ENCODE peak calls at places on chromosomes 11 and 22, in four cellular contexts. K is activated CD4-positive, alpha-beta T cell treated with anti-CD3 and anti-CD28 coated beads, Interleukin-2, amount 50 U/mL, for 4 hours; E is CD4-positive, alpha-beta memory T cell; Z is colonic mucosa. U is an unnamed sample.

GRCh38 chr11:1481861-1482441 is 4.6 kb downstream of the MOB2 start:
- DNase-seq in K (no peak), Z (no peak), E (no peak), U (peak)

GRCh38 chr11:46760429-46761128 is 41.6 kb downstream of the F2 start:
- DNase-seq in K (no peak), Z (no peak), E (no peak), U (no peak)

GRCh38 chr11:69083531-69084247 is 35.0 kb downstream of the TPCN2 start:
- DNase-seq in E (no peak), Z (no peak), K (no peak), U (no peak)

GRCh38 chr11:72871089-72871488 is 56.9 kb downstream of the ATG16L2 start:
- DNase-seq in Z (no peak), E (no peak), K (no peak), U (no peak)

GRCh38 chr22:29334696-29335344 is 19.3 kb upstream of the RASL10A start:
- DNase-seq in Z (no peak), E (no peak), K (no peak), U (no peak)

GRCh38 chr22:29700949-29701927 is 18.6 kb upstream of the CABP7 start:
- DNase-seq in Z (peak), E (peak), K (peak), U (peak)

GRCh38 chr22:19942886-19943664 is 1.5 kb upstream of the TXNRD2 start:
- DNase-seq in Z (no peak), K (no peak), E (no peak), U (no peak)

GRCh38 chr11:31972623-31973022 is 118.3 kb upstream of the RCN1 start:
- DNase-seq in Z (no peak), K (no peak), E (no peak), U (no peak)

GRCh38 chr11:130819561-130819960 is 96.7 kb downstream of the SNX19 start:
- DNase-seq in K (no peak), Z (no peak), E (no peak), U (no peak)

GRCh38 chr11:101128571-101129202 is 926 bp downstream of the PGR start:
- DNase-seq in E (no peak), Z (no peak), K (no peak), U (no peak)

GRCh38 chr11:69943506-69943905 is 124.3 kb upstream of the FGF3 start:
- DNase-seq in E (no peak), Z (no peak), K (no peak), U (peak)

GRCh38 chr22:49915610-49916009 is 2.6 kb downstream of the ALG12 start:
- DNase-seq in E (no peak), Z (no peak), K (no peak), U (no peak)

GRCh38 chr11:100434821-100435641 is 252.1 kb upstream of the ARHGAP42 start:
- DNase-seq in Z (no peak), E (no peak), K (no peak), U (no peak)

GRCh38 chr11:77284476-77285468 is 16.7 kb downstream of the GDPD4 start:
- DNase-seq in K (no peak), E (no peak), Z (no peak), U (no peak)

GRCh38 chr11:34343153-34343552 is 14.7 kb downstream of the ABTB2 start:
- DNase-seq in E (no peak), K (no peak), Z (no peak), U (no peak)

GRCh38 chr11:64649304-64649703 is 58.3 kb downstream of the SLC22A12 start:
- DNase-seq in E (no peak), K (no peak), Z (no peak), U (peak)

GRCh38 chr11:748007-748359 is 719 bp downstream of the TALDO1 start:
- DNase-seq in Z (peak), E (no peak), K (no peak), U (no peak)

GRCh38 chr11:122214567-122214966 is 98.6 kb upstream of the BLID start:
- DNase-seq in E (no peak), K (no peak), Z (no peak), U (no peak)

GRCh38 chr11:4926607-4927006 is 2.5 kb upstream of the OR51G1 start:
- DNase-seq in Z (no peak), E (no peak), K (no peak), U (no peak)

GRCh38 chr22:42701694-42702093 is 19.0 kb downstream of the A4GALT start:
- DNase-seq in E (no peak), Z (no peak), K (no peak), U (no peak)

GRCh38 chr11:86658534-86658933 is 13.9 kb downstream of the ME3 start:
- DNase-seq in E (no peak), K (no peak), Z (no peak), U (no peak)

GRCh38 chr11:92886243-92886905 is 83.1 kb upstream of the MTNR1B start:
- DNase-seq in E (no peak), K (no peak), Z (peak), U (peak)

GRCh38 chr11:9953994-9954626 is 290.2 kb downstream of the SWAP70 start:
- DNase-seq in E (no peak), Z (no peak), K (no peak), U (no peak)

GRCh38 chr11:129866328-129866727 is 29.1 kb downstream of the NFRKB start:
- DNase-seq in Z (no peak), E (no peak), K (no peak), U (no peak)

GRCh38 chr11:35507688-35508087 is 17.7 kb downstream of the PAMR1 start:
- DNase-seq in E (no peak), K (no peak), Z (no peak), U (no peak)

GRCh38 chr22:23240639-23241389 is 60.5 kb downstream of the BCR start:
- DNase-seq in K (peak), E (no peak), Z (no peak), U (no peak)

GRCh38 chr11:119172513-119172912 is 4.0 kb downstream of the NLRX1 start:
- DNase-seq in E (no peak), K (no peak), Z (no peak), U (no peak)

GRCh38 chr22:27063381-27063780 is 406.0 kb downstream of the MIAT start:
- DNase-seq in K (no peak), E (no peak), Z (no peak), U (no peak)

GRCh38 chr11:112526699-112527410 is 266.2 kb upstream of the PLET1 start:
- DNase-seq in Z (no peak), K (no peak), E (no peak), U (no peak)

GRCh38 chr11:64603411-64604110 is 12.5 kb downstream of the SLC22A12 start:
- DNase-seq in K (no peak), E (no peak), Z (no peak), U (no peak)

GRCh38 chr11:48107188-48107704 is 109.4 kb upstream of the OR4B1 start:
- DNase-seq in K (peak), Z (no peak), E (no peak), U (no peak)

U was measured in BE2C.